ENCODE peak calls at places on chromosome 17, in seven cellular contexts. One of them, this sample, is unnamed.

GRCh38 chr17:65228734-65229390 is 91.7 kb downstream of the RGS9 start:
- DNase-seq in HCT116: peak
- DNase-seq in GM10248: peak
- DNase-seq in CD8-positive, alpha-beta T cell: peak
- DNase-seq in Calu3: no peak
- DNase-seq in progenitor cell of endocrine pancreas: no peak
- DNase-seq in upper lobe of right lung: no peak
- DNase-seq in this sample: no peak

GRCh38 chr17:80927791-80928216 is 63.8 kb upstream of the CHMP6 start:
- DNase-seq in progenitor cell of endocrine pancreas: no peak
- DNase-seq in Calu3: no peak
- DNase-seq in HCT116: no peak
- DNase-seq in upper lobe of right lung: peak
- DNase-seq in CD8-positive, alpha-beta T cell: no peak
- DNase-seq in GM10248: no peak
- DNase-seq in this sample: no peak

GRCh38 chr17:59451706-59452105 is 113.7 kb upstream of the DHX40 start:
- DNase-seq in GM10248: no peak
- DNase-seq in Calu3: no peak
- DNase-seq in CD8-positive, alpha-beta T cell: no peak
- DNase-seq in HCT116: no peak
- DNase-seq in progenitor cell of endocrine pancreas: no peak
- DNase-seq in upper lobe of right lung: no peak
- DNase-seq in this sample: no peak

GRCh38 chr17:65389426-65389825 is 172.0 kb downstream of the AXIN2 start:
- DNase-seq in GM10248: no peak
- DNase-seq in CD8-positive, alpha-beta T cell: no peak
- DNase-seq in progenitor cell of endocrine pancreas: no peak
- DNase-seq in upper lobe of right lung: no peak
- DNase-seq in HCT116: no peak
- DNase-seq in Calu3: no peak
- DNase-seq in this sample: no peak

GRCh38 chr17:27760069-27760885 is 40.1 kb downstream of the NOS2 start:
- DNase-seq in HCT116: peak
- DNase-seq in CD8-positive, alpha-beta T cell: peak
- DNase-seq in Calu3: peak
- DNase-seq in GM10248: peak
- DNase-seq in progenitor cell of endocrine pancreas: peak
- DNase-seq in upper lobe of right lung: peak
- DNase-seq in this sample: peak

GRCh38 chr17:22410136-22410535 is 717.8 kb downstream of the KCNJ18 start:
- DNase-seq in HCT116: no peak
- DNase-seq in Calu3: no peak
- DNase-seq in CD8-positive, alpha-beta T cell: no peak
- DNase-seq in GM10248: no peak
- DNase-seq in progenitor cell of endocrine pancreas: no peak
- DNase-seq in upper lobe of right lung: no peak
- DNase-seq in this sample: no peak

GRCh38 chr17:57900991-57901743 is 51.3 kb upstream of the MRPS23 start:
- DNase-seq in GM10248: no peak
- DNase-seq in CD8-positive, alpha-beta T cell: no peak
- DNase-seq in Calu3: peak
- DNase-seq in HCT116: no peak
- DNase-seq in progenitor cell of endocrine pancreas: no peak
- DNase-seq in upper lobe of right lung: no peak
- DNase-seq in this sample: no peak

GRCh38 chr17:41547921-41548843 is 20.1 kb upstream of the KRT19 start:
- DNase-seq in upper lobe of right lung: peak
- DNase-seq in progenitor cell of endocrine pancreas: no peak
- DNase-seq in Calu3: peak
- DNase-seq in GM10248: no peak
- DNase-seq in HCT116: peak
- DNase-seq in CD8-positive, alpha-beta T cell: no peak
- DNase-seq in this sample: peak

GRCh38 chr17:7380855-7381683 is at the start of gene TNK1:
- DNase-seq in GM10248: no peak
- DNase-seq in CD8-positive, alpha-beta T cell: no peak
- DNase-seq in progenitor cell of endocrine pancreas: peak
- DNase-seq in HCT116: no peak
- DNase-seq in upper lobe of right lung: peak
- DNase-seq in Calu3: peak
- DNase-seq in this sample: no peak

GRCh38 chr17:81317436-81317821 is 22.3 kb upstream of the SLC38A10 start:
- DNase-seq in upper lobe of right lung: no peak
- DNase-seq in progenitor cell of endocrine pancreas: no peak
- DNase-seq in Calu3: no peak
- DNase-seq in GM10248: no peak
- DNase-seq in CD8-positive, alpha-beta T cell: no peak
- DNase-seq in HCT116: no peak
- DNase-seq in this sample: no peak

GRCh38 chr17:80948961-80949450 is 42.6 kb upstream of the CHMP6 start:
- DNase-seq in CD8-positive, alpha-beta T cell: no peak
- DNase-seq in upper lobe of right lung: peak
- DNase-seq in Calu3: no peak
- DNase-seq in HCT116: no peak
- DNase-seq in GM10248: no peak
- DNase-seq in progenitor cell of endocrine pancreas: no peak
- DNase-seq in this sample: peak

GRCh38 chr17:75060434-75061054 is 13.5 kb downstream of the KCTD2 start:
- DNase-seq in GM10248: no peak
- DNase-seq in upper lobe of right lung: no peak
- DNase-seq in progenitor cell of endocrine pancreas: no peak
- DNase-seq in CD8-positive, alpha-beta T cell: no peak
- DNase-seq in HCT116: no peak
- DNase-seq in Calu3: no peak
- DNase-seq in this sample: no peak

GRCh38 chr17:75061055-75061438 is 14.0 kb downstream of the KCTD2 start:
- DNase-seq in upper lobe of right lung: no peak
- DNase-seq in GM10248: no peak
- DNase-seq in progenitor cell of endocrine pancreas: no peak
- DNase-seq in CD8-positive, alpha-beta T cell: no peak
- DNase-seq in HCT116: no peak
- DNase-seq in Calu3: no peak
- DNase-seq in this sample: no peak

GRCh38 chr17:75061618-75062017 is 14.6 kb downstream of the KCTD2 start:
- DNase-seq in GM10248: no peak
- DNase-seq in CD8-positive, alpha-beta T cell: no peak
- DNase-seq in progenitor cell of endocrine pancreas: no peak
- DNase-seq in Calu3: no peak
- DNase-seq in upper lobe of right lung: no peak
- DNase-seq in HCT116: no peak
- DNase-seq in this sample: no peak

GRCh38 chr17:75063201-75063600 is 16.2 kb downstream of the KCTD2 start:
- DNase-seq in GM10248: no peak
- DNase-seq in Calu3: no peak
- DNase-seq in progenitor cell of endocrine pancreas: no peak
- DNase-seq in HCT116: no peak
- DNase-seq in upper lobe of right lung: no peak
- DNase-seq in CD8-positive, alpha-beta T cell: no peak
- DNase-seq in this sample: no peak

DNA sequence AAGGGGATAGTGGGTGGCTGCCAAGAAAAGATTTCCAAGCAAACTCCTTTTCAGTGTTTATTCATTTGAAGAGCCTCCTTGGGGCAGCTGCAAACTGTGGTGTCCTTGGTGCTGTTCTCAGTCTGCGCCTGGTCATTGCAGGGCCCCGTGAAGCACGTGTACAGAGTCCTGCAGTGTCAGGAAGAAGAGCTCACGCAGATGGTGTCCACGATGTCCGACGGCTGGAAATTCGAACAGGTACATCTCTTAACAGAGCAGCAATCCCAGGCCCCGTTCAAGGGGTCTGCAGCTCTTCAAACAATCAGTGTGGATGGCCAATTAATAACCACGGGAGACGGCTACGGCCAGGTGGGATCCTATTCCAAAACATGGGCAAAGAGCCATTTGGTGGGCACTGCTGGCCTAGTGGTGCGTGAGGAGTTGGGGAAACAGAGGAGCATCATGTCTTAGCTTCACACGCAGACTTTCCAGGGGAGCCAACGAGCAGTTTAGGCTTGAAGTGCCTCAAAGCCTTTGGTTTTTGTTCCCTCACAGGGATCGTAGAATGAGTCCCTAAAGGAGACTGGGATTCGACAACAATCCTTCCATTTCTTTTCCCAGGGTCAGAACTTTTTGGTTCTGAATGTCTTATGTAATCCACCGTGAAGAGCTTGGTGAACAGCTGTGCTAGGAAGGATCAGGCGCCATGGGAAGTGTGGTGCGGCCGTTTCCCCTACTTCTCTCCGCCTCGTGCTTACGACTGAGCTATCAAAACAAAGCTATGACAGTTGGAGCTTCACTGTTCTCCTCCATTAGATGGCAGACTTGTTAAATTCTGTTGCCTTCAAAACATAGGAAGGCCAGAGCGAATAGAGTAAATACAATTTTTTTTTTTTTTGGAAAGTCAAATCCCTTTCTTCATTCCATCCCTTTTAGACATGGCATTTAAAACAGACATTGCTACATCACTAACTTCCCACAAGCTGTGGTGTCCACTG is 12.6 kb downstream of the KCTD2 start:
- DNase-seq in GM10248: no peak
- DNase-seq in progenitor cell of endocrine pancreas: no peak
- DNase-seq in Calu3: no peak
- DNase-seq in upper lobe of right lung: no peak
- DNase-seq in CD8-positive, alpha-beta T cell: no peak
- DNase-seq in HCT116: no peak
- DNase-seq in this sample: no peak
- TF ChIP-seq CTCF in GM10248: peak
- TF ChIP-seq CTCF in progenitor cell of endocrine pancreas: no peak
- TF ChIP-seq CTCF in Calu3: peak
- TF ChIP-seq CTCF in upper lobe of right lung: peak
- TF ChIP-seq CTCF in CD8-positive, alpha-beta T cell: peak
- TF ChIP-seq CTCF in HCT116: peak
- TF ChIP-seq CTCF in this sample: no peak

DNA sequence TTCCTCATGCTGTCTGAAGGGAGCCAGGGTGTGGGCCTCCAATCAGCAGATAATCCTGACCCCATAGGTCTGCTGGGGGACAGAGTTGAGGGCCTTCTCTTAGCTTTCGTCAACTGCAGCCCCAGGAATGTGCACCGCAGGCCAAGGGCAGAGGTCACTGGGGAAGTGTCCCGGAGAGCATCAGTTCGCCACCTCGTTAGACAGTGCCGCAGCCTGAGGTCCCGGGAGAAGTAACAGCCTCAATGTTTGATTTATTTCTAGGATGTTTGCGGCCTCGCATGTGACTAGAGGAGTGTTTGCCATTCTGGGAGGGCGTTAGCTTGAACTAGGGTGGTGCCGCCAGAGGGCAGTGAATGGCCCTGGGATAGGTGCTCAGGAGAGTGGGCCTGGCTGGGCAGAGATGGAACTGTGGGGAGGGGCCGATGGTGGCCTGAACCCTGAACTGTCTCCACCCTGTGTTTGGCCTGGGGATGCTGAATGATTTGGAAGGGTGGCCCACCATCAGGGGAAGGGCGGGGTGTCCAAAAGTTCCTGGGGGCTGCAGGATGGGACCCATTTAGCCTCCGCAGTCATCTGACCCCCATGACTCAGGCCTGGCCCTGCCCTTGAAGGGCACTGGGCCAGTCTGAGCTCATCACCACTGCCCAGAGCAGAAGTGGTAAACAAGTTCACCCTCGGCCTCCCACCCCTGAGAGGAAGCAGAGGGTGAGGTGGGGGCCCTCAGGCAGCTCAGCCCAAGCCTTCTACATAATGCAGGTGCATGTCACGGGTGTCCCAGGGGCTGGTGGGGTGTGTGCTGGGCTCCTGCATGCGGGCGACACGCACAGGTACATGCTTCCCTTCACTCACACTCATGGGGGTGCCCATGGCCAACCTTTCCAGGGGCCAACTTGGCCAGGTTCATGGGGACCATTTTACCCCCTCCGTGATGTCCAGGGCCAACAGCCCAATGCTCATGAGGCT is 12.4 kb upstream of the TAC4 start:
- DNase-seq in GM10248: no peak
- DNase-seq in CD8-positive, alpha-beta T cell: no peak
- DNase-seq in HCT116: no peak
- DNase-seq in progenitor cell of endocrine pancreas: no peak
- DNase-seq in Calu3: peak
- DNase-seq in upper lobe of right lung: peak
- DNase-seq in this sample: no peak
- TF ChIP-seq CTCF in GM10248: no peak
- TF ChIP-seq CTCF in CD8-positive, alpha-beta T cell: no peak
- TF ChIP-seq CTCF in HCT116: peak
- TF ChIP-seq CTCF in progenitor cell of endocrine pancreas: peak
- TF ChIP-seq CTCF in Calu3: peak
- TF ChIP-seq CTCF in upper lobe of right lung: no peak
- TF ChIP-seq CTCF in this sample: no peak

GRCh38 chr17:73645050-73645871 is 1.0 kb upstream of the SDK2 start:
- DNase-seq in GM10248: no peak
- DNase-seq in Calu3: peak
- DNase-seq in HCT116: no peak
- DNase-seq in progenitor cell of endocrine pancreas: peak
- DNase-seq in CD8-positive, alpha-beta T cell: peak
- DNase-seq in upper lobe of right lung: peak
- DNase-seq in this sample: no peak
- TF ChIP-seq CTCF in GM10248: peak
- TF ChIP-seq CTCF in Calu3: no peak
- TF ChIP-seq CTCF in HCT116: no peak
- TF ChIP-seq CTCF in progenitor cell of endocrine pancreas: peak
- TF ChIP-seq CTCF in CD8-positive, alpha-beta T cell: peak
- TF ChIP-seq CTCF in upper lobe of right lung: peak
- TF ChIP-seq CTCF in this sample: no peak

GRCh38 chr17:61581611-61582349 is 9.2 kb downstream of the NACA2 start:
- DNase-seq in upper lobe of right lung: no peak
- DNase-seq in CD8-positive, alpha-beta T cell: no peak
- DNase-seq in Calu3: no peak
- DNase-seq in HCT116: no peak
- DNase-seq in GM10248: no peak
- DNase-seq in progenitor cell of endocrine pancreas: no peak
- DNase-seq in this sample: no peak

GRCh38 chr17:61580502-61580901 is 10.5 kb downstream of the NACA2 start:
- DNase-seq in HCT116: no peak
- DNase-seq in Calu3: no peak
- DNase-seq in progenitor cell of endocrine pancreas: no peak
- DNase-seq in upper lobe of right lung: no peak
- DNase-seq in CD8-positive, alpha-beta T cell: no peak
- DNase-seq in GM10248: no peak
- DNase-seq in this sample: no peak

GRCh38 chr17:61579382-61579781 is 11.6 kb downstream of the NACA2 start:
- DNase-seq in HCT116: no peak
- DNase-seq in upper lobe of right lung: no peak
- DNase-seq in GM10248: no peak
- DNase-seq in Calu3: no peak
- DNase-seq in progenitor cell of endocrine pancreas: no peak
- DNase-seq in CD8-positive, alpha-beta T cell: no peak
- DNase-seq in this sample: no peak

GRCh38 chr17:61578645-61579044 is 12.4 kb downstream of the NACA2 start:
- DNase-seq in CD8-positive, alpha-beta T cell: no peak
- DNase-seq in Calu3: no peak
- DNase-seq in upper lobe of right lung: no peak
- DNase-seq in progenitor cell of endocrine pancreas: no peak
- DNase-seq in HCT116: no peak
- DNase-seq in GM10248: no peak
- DNase-seq in this sample: no peak

DNA sequence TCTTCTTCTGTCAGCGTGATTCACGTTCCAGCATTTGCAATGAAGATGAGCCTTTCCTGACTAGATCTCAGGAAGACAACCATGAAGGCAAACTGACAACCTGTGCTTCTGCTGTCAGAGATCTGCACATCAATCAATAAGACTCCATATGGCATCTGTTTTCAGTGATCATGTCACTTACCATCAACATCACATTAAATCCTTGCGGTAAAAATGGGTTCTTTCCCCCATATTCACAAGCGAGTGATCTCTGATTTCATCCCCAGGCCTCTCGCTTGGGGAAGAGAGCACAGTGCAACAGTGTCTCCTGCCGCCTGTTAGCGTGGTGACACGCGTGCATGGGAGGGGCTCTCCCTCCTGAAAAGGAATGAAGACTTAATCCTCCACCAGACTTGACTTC is 11.1 kb downstream of the NACA2 start:
- DNase-seq in Calu3: no peak
- DNase-seq in CD8-positive, alpha-beta T cell: no peak
- DNase-seq in upper lobe of right lung: no peak
- DNase-seq in progenitor cell of endocrine pancreas: no peak
- DNase-seq in GM10248: no peak
- DNase-seq in HCT116: no peak
- DNase-seq in this sample: no peak
- TF ChIP-seq CTCF in Calu3: no peak
- TF ChIP-seq CTCF in CD8-positive, alpha-beta T cell: no peak
- TF ChIP-seq CTCF in upper lobe of right lung: no peak
- TF ChIP-seq CTCF in progenitor cell of endocrine pancreas: no peak
- TF ChIP-seq CTCF in GM10248: peak
- TF ChIP-seq CTCF in HCT116: no peak
- TF ChIP-seq CTCF in this sample: no peak

This sample was measured in omental fat pad.